ENCODE peak calls at places on chromosomes 6 and 20, in seven cellular contexts. Q is kidney, O is suprapubic skin, Y is fibroblast of lung, P is left ventricle myocardium inferior, Z is left lung, A is ovary. C is an unnamed sample.

GRCh38 chr20:45959956-45960630 is 11.9 kb downstream of the ZNF335 start:
- DNase-seq in Q (peak; percentile 29), O (peak; percentile 70), Y (no peak), P (no peak), Z (peak; percentile 19), A (peak; percentile 8), C (no peak)

GRCh38 chr6:903746-904145 is 210.8 kb upstream of the EXOC2 start:
- DNase-seq in Q (no peak), O (no peak), Y (peak; percentile 72), P (no peak), Z (no peak), A (no peak), C (no peak)

GRCh38 chr6:20029979-20030378 is 182.3 kb downstream of the MBOAT1 start:
- DNase-seq in Q (no peak), O (no peak), Y (no peak), P (no peak), Z (no peak), A (no peak), C (no peak)

GRCh38 chr20:19212524-19213502 is at the start of gene SLC24A3:
- DNase-seq in Q (peak; percentile 94), O (peak; percentile 88), Y (peak; percentile 31), P (peak; percentile 70), Z (peak; percentile 85), A (peak; percentile 83), C (no peak)

GRCh38 chr6:158086706-158087518 is 81.2 kb downstream of the SERAC1 start:
- DNase-seq in Q (peak; percentile 89), O (no peak), Y (peak; percentile 36), P (peak; percentile 37), Z (peak; percentile 64), A (peak; percentile 83), C (no peak)

GRCh38 chr6:14232889-14233288 is 115.3 kb downstream of the CD83 start:
- DNase-seq in Q (no peak), O (no peak), Y (no peak), P (no peak), Z (no peak), A (no peak), C (no peak)

GRCh38 chr20:32510120-32510600 is 75.0 kb downstream of the NOL4L start:
- DNase-seq in Q (peak; percentile 72), O (no peak), Y (no peak), P (no peak), Z (peak; percentile 26), A (no peak), C (no peak)

GRCh38 chr6:41257369-41258195 is 28.9 kb downstream of the TREM1 start:
- DNase-seq in Q (no peak), O (no peak), Y (peak; percentile 69), P (no peak), Z (no peak), A (peak; percentile 57), C (no peak)

GRCh38 chr20:58482416-58482815 is 32.8 kb downstream of the APCDD1L start:
- DNase-seq in Q (no peak), O (no peak), Y (peak; percentile 15), P (no peak), Z (no peak), A (no peak), C (no peak)

GRCh38 chr6:35489995-35490791 is 6.7 kb downstream of the TEAD3 start:
- DNase-seq in Q (peak; percentile 95), O (no peak), Y (peak; percentile 84), P (peak; percentile 88), Z (peak; percentile 70), A (peak; percentile 90), C (no peak)

GRCh38 chr6:156971153-156971882 is 194.1 kb downstream of the ARID1B start:
- DNase-seq in Q (no peak), O (no peak), Y (no peak), P (no peak), Z (no peak), A (no peak), C (no peak)

GRCh38 chr20:19699132-19699971 is 58.7 kb upstream of the RIN2 start:
- DNase-seq in Q (no peak), O (no peak), Y (peak; percentile 42), P (no peak), Z (no peak), A (no peak), C (no peak)

GRCh38 chr6:2522521-2522920 is 228.2 kb downstream of the MYLK4 start:
- DNase-seq in Q (no peak), O (no peak), Y (peak; percentile 29), P (no peak), Z (no peak), A (no peak), C (no peak)

GRCh38 chr20:62824476-62825287 is 7.8 kb downstream of the COL9A3 start:
- DNase-seq in Q (peak; percentile 90), O (no peak), Y (peak; percentile 32), P (no peak), Z (peak; percentile 66), A (no peak), C (peak; percentile 43)

GRCh38 chr20:527571-527886 is 16.1 kb downstream of the CSNK2A1 start:
- DNase-seq in Q (no peak), O (no peak), Y (no peak), P (no peak), Z (no peak), A (no peak), C (no peak)

GRCh38 chr20:531608-532007 is 12.0 kb downstream of the CSNK2A1 start:
- DNase-seq in Q (no peak), O (no peak), Y (no peak), P (no peak), Z (no peak), A (no peak), C (no peak)

GRCh38 chr20:532530-532929 is 11.1 kb downstream of the CSNK2A1 start:
- DNase-seq in Q (no peak), O (no peak), Y (no peak), P (no peak), Z (no peak), A (no peak), C (no peak)

DNA sequence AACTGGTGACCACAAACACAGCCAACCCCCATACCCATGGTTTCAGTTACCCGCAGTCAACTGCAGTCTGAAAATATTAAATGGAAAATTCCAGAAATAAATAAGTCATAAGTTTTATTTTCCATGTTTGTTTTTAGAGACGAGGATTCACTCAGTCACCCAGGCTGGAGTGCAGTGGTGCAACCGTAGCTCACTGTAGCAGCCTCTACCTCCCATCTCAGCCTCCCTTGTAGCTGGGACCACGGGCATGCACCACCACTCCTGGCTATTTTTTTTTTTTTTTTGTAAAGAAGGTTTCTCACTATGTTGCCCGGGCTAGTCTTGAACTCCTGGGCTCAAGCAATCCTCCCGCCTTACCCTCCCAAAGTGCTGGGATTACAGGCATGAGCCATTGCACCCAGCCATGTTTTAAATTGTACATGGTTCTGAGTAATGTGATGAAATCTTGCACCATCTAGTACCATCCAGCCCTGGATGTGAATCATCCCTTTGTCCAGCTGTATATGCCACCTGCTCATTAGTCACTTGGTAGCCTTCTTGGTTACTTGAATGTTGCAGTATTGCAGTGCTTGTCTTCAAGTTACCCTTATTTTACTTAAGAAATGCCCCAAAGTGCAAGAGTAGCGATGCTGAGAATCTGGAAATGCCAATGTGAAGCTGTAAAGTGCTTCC is 14.5 kb downstream of the CSNK2A1 start:
- DNase-seq in Q (no peak), O (no peak), Y (peak; percentile 90), P (no peak), Z (no peak), A (no peak), C (no peak)
- H3K9me3 ChIP-seq in Q (peaks cover 7% of the 10 kb centered on the region), O (no peaks in the 10 kb centered on the region), Y (no peaks in the 10 kb centered on the region), P (peaks cover 18% of the 10 kb centered on the region), Z (no peaks in the 10 kb centered on the region), A (no peaks in the 10 kb centered on the region), C (peaks cover 9% of the 10 kb centered on the region)

DNA sequence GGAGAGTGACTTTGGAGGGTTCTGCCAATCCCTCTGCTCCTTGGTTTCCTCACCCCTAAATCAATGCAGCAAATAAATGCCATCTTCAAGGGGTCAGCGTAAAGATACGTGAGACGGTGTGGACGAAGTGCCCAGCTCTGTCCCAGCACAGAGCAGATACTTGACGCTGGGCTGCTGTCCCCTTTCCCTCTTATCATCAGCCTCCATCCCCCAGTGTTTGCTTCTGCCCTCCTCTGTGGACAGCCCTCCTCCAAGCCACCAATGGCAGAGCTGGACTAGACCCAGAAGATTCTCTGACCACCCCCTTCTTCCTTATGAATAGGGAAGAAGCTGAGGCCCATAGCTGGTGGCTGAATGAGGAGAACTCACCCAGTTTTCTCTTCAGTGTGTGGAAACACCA is 17.7 kb upstream of the PI16 start:
- DNase-seq in Q (no peak), O (peak; percentile 9), Y (no peak), P (no peak), Z (no peak), A (no peak), C (no peak)
- H3K9me3 ChIP-seq in Q (no peaks in the 10 kb centered on the region), O (no peaks in the 10 kb centered on the region), Y (no peaks in the 10 kb centered on the region), P (no peaks in the 10 kb centered on the region), Z (no peaks in the 10 kb centered on the region), A (no peaks in the 10 kb centered on the region), C (no peaks in the 10 kb centered on the region)

GRCh38 chr20:49285813-49286494 is 8.1 kb upstream of the ZNFX1 start:
- DNase-seq in Q (no peak), O (no peak), Y (no peak), P (no peak), Z (no peak), A (no peak), C (no peak)

GRCh38 chr20:49285233-49285668 is 7.4 kb upstream of the ZNFX1 start:
- DNase-seq in Q (no peak), O (no peak), Y (no peak), P (no peak), Z (no peak), A (no peak), C (no peak)

GRCh38 chr20:49283703-49284625 is 6.1 kb upstream of the ZNFX1 start:
- DNase-seq in Q (no peak), O (no peak), Y (no peak), P (no peak), Z (no peak), A (no peak), C (no peak)

GRCh38 chr20:49283176-49283702 is 5.4 kb upstream of the ZNFX1 start:
- DNase-seq in Q (no peak), O (no peak), Y (no peak), P (no peak), Z (no peak), A (no peak), C (no peak)

DNA sequence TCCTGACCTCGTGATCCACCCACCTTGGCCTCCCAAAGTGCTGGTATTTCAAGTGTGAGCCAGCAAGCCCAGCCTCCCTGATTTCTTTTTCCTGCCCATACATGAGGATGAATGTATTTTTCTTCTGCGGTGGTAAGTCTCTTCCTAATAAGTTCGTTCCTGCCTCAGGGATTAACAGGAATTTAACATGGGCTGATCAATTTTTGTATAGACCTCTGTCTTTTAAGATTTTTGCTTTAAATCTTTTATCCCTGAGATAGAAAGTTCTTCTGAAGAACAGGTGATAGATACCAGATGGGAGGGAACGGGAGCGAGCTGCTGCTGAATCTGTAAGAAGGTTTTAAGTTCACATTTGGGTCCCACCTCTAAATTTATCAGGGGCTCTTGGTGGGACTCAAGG is 7.0 kb upstream of the ZNFX1 start:
- DNase-seq in Q (no peak), O (no peak), Y (no peak), P (no peak), Z (no peak), A (no peak), C (no peak)
- H3K9me3 ChIP-seq in Q (peaks cover 51% of the 10 kb centered on the region), O (peaks cover 14% of the 10 kb centered on the region), Y (peaks cover 15% of the 10 kb centered on the region), P (peaks cover 70% of the 10 kb centered on the region), Z (peaks cover 9% of the 10 kb centered on the region), A (peaks cover 4% of the 10 kb centered on the region), C (peaks cover 85% of the 10 kb centered on the region)

DNA sequence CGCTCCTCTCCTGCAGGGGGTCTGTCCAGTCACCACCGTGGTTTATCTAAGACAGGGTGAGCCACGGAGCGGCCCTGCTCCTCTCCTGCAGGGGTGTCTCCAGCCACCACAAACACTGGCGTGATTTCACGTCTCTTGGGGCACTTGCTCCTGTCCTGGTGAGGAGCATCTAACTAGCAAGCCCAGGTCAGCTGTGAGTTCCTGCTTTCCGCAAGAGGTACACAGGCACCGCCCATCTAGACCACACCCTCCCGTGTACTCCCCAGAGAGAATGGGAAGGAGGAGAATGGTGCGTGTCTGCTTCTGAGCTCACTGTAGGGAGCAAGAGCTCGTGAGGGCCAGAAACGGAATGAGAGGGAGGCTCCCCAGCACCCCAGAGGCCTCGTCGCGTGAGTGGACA is 40.7 kb downstream of the DACT2 start:
- DNase-seq in Q (no peak), O (no peak), Y (no peak), P (no peak), Z (no peak), A (no peak), C (no peak)
- H3K9me3 ChIP-seq in Q (no peaks in the 10 kb centered on the region), O (no peaks in the 10 kb centered on the region), Y (no peaks in the 10 kb centered on the region), P (no peaks in the 10 kb centered on the region), Z (no peaks in the 10 kb centered on the region), A (no peaks in the 10 kb centered on the region), C (no peaks in the 10 kb centered on the region)